ENCODE peak calls at places on chromosomes 4 and X, in five cellular contexts. D, Q, H, U and K are unnamed samples.

GRCh38 chr4:133156096-133156495 is 7.0 kb downstream of the PCDH10 start:
- DNase-seq in U (no peak), H (no peak), Q (no peak), D (no peak), K (no peak)

GRCh38 chr4:171919314-171919713 is 106.1 kb downstream of the GALNTL6 start:
- DNase-seq in H (no peak), U (no peak), Q (no peak), D (no peak), K (no peak)

GRCh38 chr4:183503497-183504063 is 1.3 kb upstream of the ING2 start:
- DNase-seq in U (no peak), H (no peak), D (peak), Q (no peak), K (no peak)

GRCh38 chr4:4856071-4857000 is 3.1 kb upstream of the MSX1 start:
- DNase-seq in D (no peak), U (no peak), Q (no peak), H (peak), K (no peak)

GRCh38 chr4:188387134-188387791 is 248.0 kb downstream of the TRIML1 start:
- DNase-seq in H (no peak), Q (no peak), U (no peak), D (no peak), K (no peak)

GRCh38 chr4:132865458-132865857 is 283.6 kb upstream of the PCDH10 start:
- DNase-seq in U (no peak), Q (no peak), H (no peak), D (no peak), K (no peak)

GRCh38 chr4:78654809-78655208 is 103.2 kb downstream of the ANXA3 start:
- DNase-seq in H (no peak), U (peak), Q (no peak), D (no peak), K (no peak)

GRCh38 chr4:83922419-83922818 is 386.5 kb downstream of the GPAT3 start:
- DNase-seq in D (no peak), Q (no peak), U (no peak), H (no peak), K (no peak)

GRCh38 chr4:24489870-24490269 is 94.5 kb downstream of the DHX15 start:
- DNase-seq in U (no peak), H (no peak), D (no peak), Q (no peak), K (no peak)

GRCh38 chr4:161254375-161254774 is 909.4 kb downstream of the FSTL5 start:
- DNase-seq in U (no peak), H (no peak), D (no peak), Q (no peak), K (no peak)

GRCh38 chr4:165204462-165204830 is 2.9 kb upstream of the KLHL2 start:
- DNase-seq in H (no peak), U (no peak), D (no peak), Q (no peak), K (no peak)

GRCh38 chr4:40283968-40284367 is 51.2 kb upstream of the CHRNA9 start:
- DNase-seq in D (peak), Q (peak), H (no peak), U (no peak), K (peak)

GRCh38 chrX:120560405-120560841 is 339 bp downstream of the CUL4B start:
- DNase-seq in D (peak), H (no peak), Q (no peak), U (peak), K (peak)

GRCh38 chrX:69555396-69556023 is 51.4 kb downstream of the NALF2 start:
- DNase-seq in Q (no peak), H (no peak), U (no peak), D (no peak), K (no peak)